ENCODE peak calls at places on chromosome 19, in five cellular contexts. R, I, T, Z and A are unnamed samples.

GRCh38 chr19:41999071-41999877 is 5.2 kb upstream of the ATP1A3 start:
- DNase-seq in T (no peak), R (no peak), Z (no peak), I (no peak), A (peak)

GRCh38 chr19:2049741-2050348 is 1.2 kb downstream of the MKNK2 start:
- DNase-seq in I (no peak), T (peak), Z (peak), R (no peak), A (no peak)

GRCh38 chr19:33241091-33241529 is 15.5 kb upstream of the SLC7A10 start:
- DNase-seq in I (no peak), R (no peak), Z (no peak), T (peak), A (no peak)

GRCh38 chr19:4908311-4908710 is 990 bp upstream of the UHRF1 start:
- DNase-seq in Z (no peak), R (no peak), T (peak), I (no peak), A (no peak)

GRCh38 chr19:53037101-53038097 is 7.1 kb upstream of the ERVV-2 start:
- DNase-seq in R (no peak), Z (peak), T (no peak), I (no peak), A (no peak)

GRCh38 chr19:13229246-13229645 is 79.0 kb downstream of the IER2 start:
- DNase-seq in Z (no peak), R (no peak), T (no peak), I (no peak), A (no peak)

GRCh38 chr19:55056827-55057226 is 6.1 kb downstream of the RDH13 start:
- DNase-seq in R (no peak), T (no peak), Z (no peak), I (no peak), A (no peak)

GRCh38 chr19:47719047-47719885 is 6.0 kb downstream of the EHD2 start:
- DNase-seq in T (peak), Z (no peak), I (no peak), R (no peak), A (peak)

GRCh38 chr19:10112895-10113591 is 1.6 kb downstream of the P2RY11 start:
- DNase-seq in Z (peak), R (no peak), T (peak), I (no peak), A (peak)

GRCh38 chr19:3914199-3914598 is 18.7 kb upstream of the NMRK2 start:
- DNase-seq in R (no peak), I (no peak), Z (peak), T (no peak), A (no peak)

GRCh38 chr19:50047686-50048085 is 21.9 kb downstream of the ZNF473 start:
- DNase-seq in Z (no peak), R (no peak), I (no peak), T (no peak), A (no peak)

GRCh38 chr19:54928299-54928698 is 19.0 kb downstream of the NLRP7 start:
- DNase-seq in T (no peak), Z (no peak), R (no peak), I (no peak), A (peak)

GRCh38 chr19:44959691-44960090 is 4.5 kb downstream of the CLPTM1 start:
- DNase-seq in R (no peak), I (no peak), T (no peak), Z (no peak), A (no peak)

GRCh38 chr19:8185343-8186068 is 23.7 kb upstream of the CERS4 start:
- DNase-seq in T (no peak), Z (peak), R (no peak), I (no peak), A (peak)

GRCh38 chr19:369876-370275 is 25.3 kb upstream of the MIER2 start:
- DNase-seq in R (no peak), I (no peak), T (no peak), Z (no peak), A (no peak)

GRCh38 chr19:46107371-46107770 is 17.1 kb downstream of the IGFL3 start:
- DNase-seq in T (no peak), I (no peak), Z (no peak), R (no peak), A (no peak)

GRCh38 chr19:869245-870177 is 10.0 kb downstream of the CFD start:
- DNase-seq in R (no peak), T (no peak), Z (no peak), I (no peak), A (peak)

GRCh38 chr19:49564616-49565045 is 15.7 kb downstream of the NOSIP start:
- DNase-seq in I (no peak), Z (no peak), T (no peak), R (no peak), A (no peak)

GRCh38 chr19:16541526-16542044 is 652 bp downstream of the CHERP start:
- DNase-seq in I (no peak), Z (no peak), T (no peak), R (no peak), A (no peak)

GRCh38 chr19:44869728-44870470 is 21.2 kb upstream of the TOMM40 start:
- DNase-seq in Z (no peak), I (no peak), R (no peak), T (no peak), A (no peak)

GRCh38 chr19:694481-695349 is 537 bp downstream of the PRSS57 start:
- DNase-seq in R (no peak), I (no peak), Z (no peak), T (no peak), A (no peak)

GRCh38 chr19:6587093-6587820 is 3.7 kb downstream of the CD70 start:
- DNase-seq in R (no peak), I (no peak), Z (no peak), T (no peak), A (no peak)

GRCh38 chr19:55255618-55256423 is 3.0 kb downstream of the PPP6R1 start:
- DNase-seq in T (peak), I (no peak), Z (peak), R (peak), A (peak)

GRCh38 chr19:33477781-33478180 is 43.8 kb downstream of the PEPD start:
- DNase-seq in T (no peak), Z (no peak), R (no peak), I (no peak), A (no peak)

GRCh38 chr19:40119380-40119779 is 28.6 kb upstream of the ZNF780A start:
- DNase-seq in R (no peak), I (no peak), Z (no peak), T (peak), A (no peak)

GRCh38 chr19:42242071-42242511 is 311 bp downstream of the GSK3A start:
- DNase-seq in Z (no peak), I (no peak), T (no peak), R (no peak), A (no peak)

GRCh38 chr19:2529473-2529918 is 53.6 kb downstream of the GADD45B start:
- DNase-seq in Z (no peak), I (no peak), R (no peak), T (peak), A (peak)

GRCh38 chr19:49672131-49672919 is 4.7 kb upstream of the PRMT1 start:
- DNase-seq in I (peak), R (no peak), Z (peak), T (peak), A (peak)

GRCh38 chr19:46661020-46661731 is at the start of gene DACT3:
- DNase-seq in Z (peak), R (peak), T (peak), I (peak), A (peak)

GRCh38 chr19:51107406-51108065 is 673 bp downstream of the CTU1 start:
- DNase-seq in T (peak), Z (peak), R (no peak), I (no peak), A (peak)

GRCh38 chr19:51110666-51110971 is 2.4 kb upstream of the CTU1 start:
- DNase-seq in R (no peak), Z (no peak), I (no peak), T (no peak), A (no peak)

GRCh38 chr19:51108066-51108804 is at the start of gene CTU1:
- DNase-seq in T (peak), Z (peak), R (peak), I (peak), A (peak)

GRCh38 chr19:51111606-51112005 is 3.4 kb upstream of the CTU1 start:
- DNase-seq in I (no peak), Z (no peak), T (peak), R (no peak), A (peak)

GRCh38 chr19:51108805-51109146 is 567 bp upstream of the CTU1 start:
- DNase-seq in T (no peak), Z (no peak), I (no peak), R (no peak), A (no peak)
- TF ChIP-seq CHD2 in T (no peak), Z (no peak), I (no peak), R (no peak), A (no peak)

DNA sequence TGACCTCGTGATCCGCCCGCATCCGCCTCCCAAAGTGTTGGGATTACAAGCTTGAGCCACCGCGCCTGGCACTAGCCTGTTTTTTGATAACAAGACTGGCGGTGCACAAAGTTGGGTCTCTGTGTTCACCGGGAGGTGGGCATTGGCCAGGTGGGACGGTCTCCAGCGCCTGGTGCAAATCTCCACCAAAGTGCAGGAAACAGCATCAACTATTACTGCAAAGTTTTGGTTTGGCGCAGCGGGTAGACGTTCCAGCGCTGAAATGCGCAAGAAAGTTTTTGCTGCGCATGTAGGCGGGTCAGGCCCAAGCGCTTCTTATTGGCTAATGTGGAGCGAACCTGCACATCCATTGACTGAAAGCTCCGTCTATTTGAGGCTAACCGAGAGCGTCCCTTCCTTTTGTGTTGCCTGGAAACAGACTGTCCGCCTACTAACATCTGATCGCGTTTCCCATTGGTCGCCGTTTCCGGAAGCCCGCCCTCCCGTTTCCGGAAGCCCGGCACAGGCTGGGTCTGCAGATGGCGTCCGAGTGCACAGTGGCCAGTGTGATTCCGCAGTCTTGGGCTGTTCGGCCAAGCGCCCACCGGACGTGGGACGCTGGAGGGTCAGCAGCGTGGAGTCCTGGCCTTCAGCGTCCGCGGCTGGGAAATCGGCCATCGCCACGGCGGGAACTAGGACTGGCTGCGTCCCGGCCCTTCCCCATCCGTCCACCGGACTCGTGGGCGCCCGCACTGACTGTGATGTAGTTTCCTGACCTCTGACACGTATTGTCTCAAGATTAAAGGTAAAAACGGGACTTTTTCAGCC is 53.3 kb upstream of the ZNF527 start:
- DNase-seq in R (peak), T (peak), I (peak), Z (no peak), A (peak)
- TF ChIP-seq CTCF in R (peak), T (peak), I (peak), Z (no peak), A (peak)

DNA sequence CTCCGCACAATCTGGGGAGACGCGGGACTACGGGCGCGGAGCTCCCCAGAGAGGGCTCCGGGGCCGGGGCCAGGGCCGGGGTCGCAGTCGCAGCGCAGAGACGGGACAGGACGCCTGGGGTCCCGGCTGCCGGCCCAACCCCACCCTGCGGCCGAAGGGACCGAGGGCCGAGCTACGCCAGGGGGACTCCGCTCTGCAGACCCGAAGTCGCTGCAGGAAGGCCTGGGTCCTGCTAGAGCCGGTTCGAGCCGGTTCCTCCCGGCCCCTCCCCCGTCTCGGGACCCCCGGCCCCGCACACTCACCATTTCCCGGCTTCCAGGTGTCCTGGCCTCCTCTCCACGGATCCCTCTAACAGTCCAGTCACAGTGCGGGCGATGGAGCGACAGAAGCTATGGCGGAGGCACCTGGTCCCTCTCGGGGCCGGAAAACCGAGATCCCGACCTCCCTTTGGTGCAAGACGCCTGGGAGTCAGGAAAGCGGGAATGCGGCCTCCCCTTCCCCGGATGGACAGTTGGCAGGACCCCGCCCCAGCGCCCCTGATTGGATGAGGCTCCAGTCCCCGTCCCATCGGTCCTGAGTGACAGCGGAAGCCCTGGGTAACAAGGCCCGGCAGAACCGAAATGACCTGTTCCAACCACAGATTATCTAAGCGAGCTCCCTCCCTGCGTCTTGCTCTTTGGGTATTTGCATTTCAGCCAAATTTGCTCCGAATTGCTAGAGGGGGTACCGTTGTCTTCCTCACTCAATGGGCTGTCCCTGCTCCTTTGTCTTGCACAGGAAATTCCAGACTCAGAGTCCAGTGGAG is at the start of gene ZNF625:
- DNase-seq in Z (no peak), T (peak), I (peak), R (peak), A (no peak)
- TF ChIP-seq CEBPB in Z (no peak), T (no peak), I (no peak), R (no peak), A (no peak)

GRCh38 chr19:29851769-29852521 is 40.2 kb downstream of the CCNE1 start:
- DNase-seq in I (no peak), T (no peak), Z (no peak), R (peak), A (no peak)

GRCh38 chr19:29858000-29858596 is 46.3 kb downstream of the CCNE1 start:
- DNase-seq in R (no peak), T (no peak), Z (peak), I (no peak), A (peak)

GRCh38 chr19:29855771-29856510 is 44.1 kb downstream of the CCNE1 start:
- DNase-seq in R (no peak), Z (no peak), T (no peak), I (no peak), A (no peak)

GRCh38 chr19:29854033-29854432 is 42.2 kb downstream of the CCNE1 start:
- DNase-seq in Z (no peak), I (no peak), R (no peak), T (no peak), A (no peak)

GRCh38 chr19:29855087-29855486 is 43.3 kb downstream of the CCNE1 start:
- DNase-seq in T (no peak), R (no peak), I (no peak), Z (no peak), A (no peak)
- TF ChIP-seq CHD2 in T (no peak), R (no peak), I (no peak), Z (no peak), A (no peak)

GRCh38 chr19:43662487-43662886 is 7.5 kb downstream of the PLAUR start:
- DNase-seq in Z (no peak), I (no peak), R (no peak), T (peak), A (no peak)
- TF ChIP-seq CTCF in Z (peak), I (peak), R (no peak), T (peak), A (peak)